ENCODE peak calls at places on chromosomes 13 and 19, in nine cellular contexts. X is amniotic stem cell, K is IMR-90, W is NCI-H1694 treated with DMSO at 0.1 percent for 48 hours, Q is left cardiac atrium, R is H9, I is amygdala, J is LoVo, O is substantia nigra. N is an unnamed sample.

GRCh38 chr19:39553082-39553652 is 13.2 kb upstream of the EID2 start:
- DNase-seq in J (no peak), R (no peak), O (no peak), X (no peak), W (no peak), Q (no peak), K (no peak), I (no peak), N (no peak)

GRCh38 chr19:22422220-22422619 is at the start of gene ZNF98:
- DNase-seq in R (no peak), I (peak), Q (peak), K (no peak), W (no peak), X (no peak), O (peak), J (no peak), N (peak)

GRCh38 chr13:104584481-104584880 is 1518.3 kb upstream of the SLC10A2 start:
- DNase-seq in I (no peak), W (no peak), O (no peak), R (no peak), X (no peak), K (peak), Q (no peak), J (no peak), N (no peak)

GRCh38 chr19:29188289-29188688 is 24.7 kb downstream of the UQCRFS1 start:
- DNase-seq in I (no peak), O (no peak), R (no peak), W (no peak), Q (no peak), X (no peak), K (no peak), J (no peak), N (no peak)

GRCh38 chr19:3516675-3517207 is 10.6 kb downstream of the FZR1 start:
- DNase-seq in Q (no peak), I (no peak), K (no peak), O (peak), J (no peak), R (no peak), W (peak), X (no peak), N (peak)

GRCh38 chr19:35120492-35120891 is 4.9 kb downstream of the FXYD3 start:
- DNase-seq in K (peak), O (no peak), J (peak), Q (no peak), I (no peak), X (no peak), R (no peak), W (peak), N (no peak)

GRCh38 chr13:39655041-39655568 is 357 bp upstream of the COG6 start:
- DNase-seq in O (no peak), I (no peak), Q (no peak), K (no peak), X (no peak), W (no peak), J (no peak), R (no peak), N (peak)

GRCh38 chr19:11073568-11073967 is 15.7 kb upstream of the LDLR start:
- DNase-seq in J (no peak), I (no peak), O (no peak), R (no peak), W (no peak), Q (no peak), X (no peak), K (no peak), N (no peak)

GRCh38 chr19:1668339-1669123 is 16.1 kb upstream of the TCF3 start:
- DNase-seq in X (no peak), I (no peak), O (no peak), Q (no peak), K (no peak), W (no peak), J (no peak), R (no peak), N (no peak)

GRCh38 chr13:108115739-108116138 is 99.6 kb downstream of the LIG4 start:
- DNase-seq in J (no peak), X (no peak), O (no peak), I (no peak), R (no peak), W (no peak), Q (no peak), K (no peak), N (no peak)